ENCODE peak calls at places on chromosomes 2 and 18, in five cellular contexts. P, W, U, N and S are unnamed samples.

GRCh38 chr2:168961450-168962229 is 60.5 kb downstream of the G6PC2 start:
- DNase-seq in N (peak; percentile 35), W (peak; percentile 10), U (peak; percentile 5), P (peak; percentile 80), S (peak; percentile 48)

GRCh38 chr2:131055169-131056065 is 37.8 kb downstream of the FAM168B start:
- DNase-seq in W (no peak), P (no peak), U (no peak), N (no peak), S (no peak)

GRCh38 chr2:131122496-131122895 is 17.4 kb downstream of the PLEKHB2 start:
- DNase-seq in N (no peak), U (no peak), W (no peak), P (no peak), S (no peak)

GRCh38 chr2:76870581-76870980 is 651.6 kb downstream of the LRRTM4 start:
- DNase-seq in W (no peak), N (no peak), P (no peak), U (no peak), S (no peak)

GRCh38 chr2:88086401-88086800 is 18.8 kb downstream of the SMYD1 start:
- DNase-seq in W (no peak), N (no peak), U (no peak), P (no peak), S (no peak)

GRCh38 chr2:84862006-84862405 is 18.9 kb downstream of the TRABD2A start:
- DNase-seq in W (no peak), N (no peak), U (no peak), P (no peak), S (no peak)

GRCh38 chr2:16295891-16296290 is 355.5 kb downstream of the MYCN start:
- DNase-seq in W (no peak), N (no peak), U (no peak), P (no peak), S (no peak)

GRCh38 chr2:150028337-150028736 is 440.8 kb upstream of the MMADHC start:
- DNase-seq in N (no peak), P (no peak), W (no peak), U (no peak), S (no peak)

GRCh38 chr2:127610561-127610960 is 35.4 kb upstream of the GPR17 start:
- DNase-seq in N (no peak), U (no peak), W (no peak), P (no peak), S (no peak)

GRCh38 chr18:50179465-50179864 is 15.5 kb downstream of the MYO5B start:
- DNase-seq in W (no peak), N (no peak), P (no peak), U (no peak), S (no peak)

GRCh38 chr2:65437392-65438135 is 5.2 kb upstream of the SPRED2 start:
- DNase-seq in N (no peak), P (no peak), W (no peak), U (no peak), S (no peak)

GRCh38 chr2:241146286-241146685 is 3.0 kb downstream of the PASK start:
- DNase-seq in P (no peak), N (no peak), U (no peak), W (no peak), S (no peak)

GRCh38 chr2:215635788-215636139 is 199.9 kb upstream of the FN1 start:
- DNase-seq in N (no peak), W (no peak), U (no peak), P (no peak), S (no peak)

GRCh38 chr2:158134655-158135054 is 33.0 kb downstream of the UPP2 start:
- DNase-seq in U (no peak), W (no peak), P (no peak), N (no peak), S (no peak)

GRCh38 chr2:179031731-179032408 is 18.1 kb downstream of the CCDC141 start:
- DNase-seq in W (no peak), N (peak; percentile 59), P (no peak), U (no peak), S (no peak)

GRCh38 chr2:180873219-180873618 is 107.2 kb upstream of the UBE2E3 start:
- DNase-seq in P (no peak), N (no peak), U (no peak), W (no peak), S (no peak)

GRCh38 chr2:221570321-221571107 is 1.6 kb downstream of the EPHA4 start:
- DNase-seq in P (no peak), U (no peak), N (peak; percentile 13), W (peak; percentile 10), S (no peak)

GRCh38 chr2:75539955-75540716 is 20.6 kb downstream of the EVA1A start:
- DNase-seq in W (no peak), N (no peak), P (no peak), U (no peak), S (no peak)

GRCh38 chr18:54772081-54772480 is 56.2 kb upstream of the RAB27B start:
- DNase-seq in P (no peak), N (no peak), U (no peak), W (no peak), S (no peak)

GRCh38 chr2:239385096-239386000 is 15.5 kb downstream of the HDAC4 start:
- DNase-seq in U (no peak), P (no peak), W (no peak), N (no peak), S (no peak)